ENCODE peak calls at places on chromosomes 13 and 19, in nine cellular contexts. C, O, R, L, I, K, E, J and V are unnamed samples.

GRCh38 chr13:41075034-41075433 is 13.7 kb downstream of the WBP4 start:
- DNase-seq in C (no peak), O (no peak), R (no peak), L (no peak), I (peak), K (no peak), E (peak), J (no peak), V (no peak)

GRCh38 chr19:28839455-28839854 is 373.5 kb downstream of the UQCRFS1 start:
- DNase-seq in C (no peak), O (no peak), R (no peak), L (no peak), I (no peak), K (no peak), E (no peak), J (no peak), V (no peak)

GRCh38 chr13:113792821-113793717 is 34.0 kb downstream of the TMEM255B start:
- DNase-seq in C (no peak), O (peak), R (no peak), L (no peak), I (no peak), K (no peak), E (no peak), J (no peak), V (no peak)

GRCh38 chr13:52161193-52161646 is 1.8 kb upstream of the NEK3 start:
- DNase-seq in C (no peak), O (no peak), R (no peak), L (no peak), I (no peak), K (no peak), E (no peak), J (no peak), V (no peak)

GRCh38 chr13:107809125-107809524 is 406.2 kb downstream of the LIG4 start:
- DNase-seq in C (no peak), O (no peak), R (no peak), L (no peak), I (no peak), K (no peak), E (no peak), J (no peak), V (no peak)

GRCh38 chr13:51246411-51247298 is 24.5 kb downstream of the FAM124A start:
- DNase-seq in C (peak), O (no peak), R (no peak), L (peak), I (no peak), K (no peak), E (no peak), J (peak), V (peak)

GRCh38 chr19:37855098-37855497 is 51.3 kb downstream of the WDR87 start:
- DNase-seq in C (peak), O (no peak), R (peak), L (peak), I (no peak), K (no peak), E (peak), J (no peak), V (peak)

GRCh38 chr19:52734340-52734892 is 428 bp downstream of the ZNF611 start:
- DNase-seq in C (peak), O (no peak), R (peak), L (no peak), I (peak), K (no peak), E (peak), J (peak), V (no peak)

GRCh38 chr13:26679945-26680516 is 80.6 kb downstream of the GPR12 start:
- DNase-seq in C (no peak), O (peak), R (no peak), L (no peak), I (no peak), K (no peak), E (peak), J (no peak), V (no peak)

GRCh38 chr13:102198418-102199322 is 203.2 kb downstream of the FGF14 start:
- DNase-seq in C (no peak), O (no peak), R (no peak), L (no peak), I (no peak), K (no peak), E (peak), J (no peak), V (no peak)

GRCh38 chr13:101111894-101112293 is 304.4 kb downstream of the NALCN start:
- DNase-seq in C (no peak), O (no peak), R (no peak), L (no peak), I (no peak), K (no peak), E (no peak), J (no peak), V (no peak)

GRCh38 chr13:90447735-90448103 is 899.8 kb upstream of the MIR17HG start:
- DNase-seq in C (no peak), O (no peak), R (no peak), L (no peak), I (no peak), K (no peak), E (peak), J (no peak), V (no peak)

GRCh38 chr19:8302357-8302691 is 5.8 kb downstream of the CD320 start:
- DNase-seq in C (peak), O (peak), R (peak), L (peak), I (no peak), K (no peak), E (no peak), J (peak), V (no peak)

GRCh38 chr13:50069255-50069654 is 54.0 kb downstream of the KCNRG start:
- DNase-seq in C (no peak), O (no peak), R (no peak), L (no peak), I (no peak), K (no peak), E (no peak), J (no peak), V (no peak)

GRCh38 chr13:23987331-23987730 is 90.0 kb upstream of the C1QTNF9B start:
- DNase-seq in C (no peak), O (no peak), R (no peak), L (no peak), I (no peak), K (no peak), E (peak), J (no peak), V (no peak)

GRCh38 chr13:61664821-61665705 is 249.4 kb upstream of the PCDH20 start:
- DNase-seq in C (no peak), O (no peak), R (no peak), L (no peak), I (no peak), K (no peak), E (peak), J (no peak), V (no peak)

GRCh38 chr13:23986619-23987018 is 89.3 kb upstream of the C1QTNF9B start:
- DNase-seq in C (no peak), O (no peak), R (no peak), L (no peak), I (no peak), K (no peak), E (peak), J (no peak), V (no peak)

GRCh38 chr13:33119886-33120543 is 103.8 kb downstream of the KL start:
- DNase-seq in C (no peak), O (no peak), R (no peak), L (peak), I (no peak), K (no peak), E (peak), J (no peak), V (no peak)

GRCh38 chr19:17035842-17036424 is 9.3 kb upstream of the CPAMD8 start:
- DNase-seq in C (peak), O (no peak), R (peak), L (no peak), I (no peak), K (no peak), E (no peak), J (peak), V (no peak)

GRCh38 chr13:21668665-21669599 is 1.9 kb upstream of the FGF9 start:
- DNase-seq in C (no peak), O (peak), R (peak), L (no peak), I (peak), K (no peak), E (peak), J (peak), V (no peak)

GRCh38 chr13:111954681-111955411 is 112.1 kb upstream of the SOX1 start:
- DNase-seq in C (no peak), O (no peak), R (peak), L (no peak), I (no peak), K (no peak), E (no peak), J (no peak), V (no peak)

GRCh38 chr19:54905908-54906511 is at the start of gene NCR1:
- DNase-seq in C (no peak), O (no peak), R (no peak), L (no peak), I (peak), K (no peak), E (no peak), J (no peak), V (no peak)

GRCh38 chr13:20362642-20363041 is 130.5 kb upstream of the GJB6 start:
- DNase-seq in C (no peak), O (no peak), R (no peak), L (no peak), I (no peak), K (no peak), E (no peak), J (no peak), V (no peak)

GRCh38 chr19:41218615-41219507 is at the start of gene AXL:
- DNase-seq in C (peak), O (peak), R (peak), L (peak), I (no peak), K (peak), E (peak), J (peak), V (peak)

GRCh38 chr13:71801781-71802180 is 65.2 kb downstream of the DACH1 start:
- DNase-seq in C (no peak), O (no peak), R (no peak), L (no peak), I (no peak), K (no peak), E (no peak), J (no peak), V (no peak)

GRCh38 chr13:106486287-106486686 is 49.2 kb downstream of the EFNB2 start:
- DNase-seq in C (no peak), O (no peak), R (no peak), L (no peak), I (no peak), K (no peak), E (no peak), J (no peak), V (no peak)

GRCh38 chr13:106484755-106485193 is 50.7 kb downstream of the EFNB2 start:
- DNase-seq in C (no peak), O (peak), R (no peak), L (no peak), I (no peak), K (no peak), E (peak), J (peak), V (no peak)

GRCh38 chr13:106480511-106480910 is 55.0 kb downstream of the EFNB2 start:
- DNase-seq in C (no peak), O (no peak), R (no peak), L (no peak), I (no peak), K (no peak), E (no peak), J (no peak), V (no peak)

GRCh38 chr13:106481919-106482318 is 53.5 kb downstream of the EFNB2 start:
- DNase-seq in C (no peak), O (no peak), R (no peak), L (no peak), I (no peak), K (no peak), E (no peak), J (no peak), V (no peak)

GRCh38 chr13:106484084-106484754 is 51.2 kb downstream of the EFNB2 start:
- DNase-seq in C (no peak), O (no peak), R (no peak), L (no peak), I (no peak), K (no peak), E (peak), J (no peak), V (no peak)
- H3K27ac ChIP-seq in C (peak), O (peak), R (peak), L (no peak), I (no peak), K (no peak), E (no peak), J (peak), V (no peak)

GRCh38 chr19:1856345-1856697 is 7.1 kb downstream of the KLF16 start:
- DNase-seq in C (no peak), O (no peak), R (no peak), L (no peak), I (no peak), K (no peak), E (no peak), J (no peak), V (no peak)
- H3K27ac ChIP-seq in C (peak), O (peak), R (peak), L (peak), I (peak), K (no peak), E (peak), J (peak), V (peak)

DNA sequence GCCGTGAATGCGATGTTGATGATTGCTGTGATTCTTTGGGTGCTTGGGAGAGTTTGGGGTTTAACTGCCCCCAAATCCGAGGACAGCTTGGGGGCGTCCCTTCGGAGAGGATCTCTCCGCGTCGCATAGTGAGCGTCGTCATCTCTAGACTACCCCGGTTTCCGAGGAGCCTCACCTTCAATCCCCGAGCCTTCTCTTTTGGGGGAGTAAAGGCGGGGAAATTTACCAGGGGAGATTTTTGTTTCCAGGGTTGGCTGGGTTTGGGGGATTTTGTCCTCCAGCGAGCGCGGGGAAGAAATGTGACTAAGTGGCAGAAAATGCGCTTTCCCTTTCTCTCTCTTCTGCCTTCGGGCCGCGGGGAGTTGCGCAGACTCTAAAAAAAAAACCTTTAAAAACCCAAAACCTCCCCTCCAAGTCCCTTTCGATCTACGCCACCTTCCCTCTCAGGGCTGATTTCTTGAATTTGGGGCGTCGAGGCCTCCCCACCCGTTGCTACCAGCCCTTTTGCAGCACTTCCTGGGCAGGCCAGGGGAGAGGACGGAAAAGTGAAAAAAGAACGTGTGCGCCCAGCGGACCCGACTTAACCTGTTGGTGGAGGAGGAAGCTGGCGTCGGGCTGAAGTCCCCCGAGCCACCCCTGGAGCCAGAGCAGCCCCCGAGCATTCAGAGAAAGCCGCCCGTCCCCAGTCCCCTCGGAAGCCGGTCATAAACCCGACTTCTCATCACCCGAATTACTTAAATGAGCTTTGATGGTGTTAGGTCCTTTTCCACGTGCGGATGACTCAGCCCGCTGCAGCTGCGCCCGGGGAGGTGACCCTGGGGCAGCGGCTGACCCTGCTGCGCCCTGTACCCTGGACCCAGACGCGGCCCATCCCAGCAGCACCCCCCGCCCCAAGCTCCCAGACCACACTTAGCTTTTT is 17.7 kb downstream of the NFIX start:
- DNase-seq in C (peak), O (peak), R (peak), L (no peak), I (peak), K (no peak), E (peak), J (peak), V (no peak)
- H3K27ac ChIP-seq in C (peak), O (peak), R (peak), L (peak), I (no peak), K (no peak), E (peak), J (peak), V (peak)

GRCh38 chr19:46081928-46082727 is 41.3 kb upstream of the IGFL4 start:
- DNase-seq in C (no peak), O (no peak), R (no peak), L (no peak), I (no peak), K (peak), E (peak), J (no peak), V (no peak)
- H3K27ac ChIP-seq in C (no peak), O (no peak), R (no peak), L (no peak), I (no peak), K (no peak), E (no peak), J (no peak), V (no peak)

GRCh38 chr13:43864921-43865320 is 14.6 kb downstream of the CCDC122 start:
- DNase-seq in C (no peak), O (no peak), R (no peak), L (no peak), I (no peak), K (no peak), E (no peak), J (no peak), V (no peak)

GRCh38 chr13:43861863-43862262 is 17.7 kb downstream of the CCDC122 start:
- DNase-seq in C (no peak), O (no peak), R (no peak), L (no peak), I (no peak), K (no peak), E (no peak), J (no peak), V (no peak)

DNA sequence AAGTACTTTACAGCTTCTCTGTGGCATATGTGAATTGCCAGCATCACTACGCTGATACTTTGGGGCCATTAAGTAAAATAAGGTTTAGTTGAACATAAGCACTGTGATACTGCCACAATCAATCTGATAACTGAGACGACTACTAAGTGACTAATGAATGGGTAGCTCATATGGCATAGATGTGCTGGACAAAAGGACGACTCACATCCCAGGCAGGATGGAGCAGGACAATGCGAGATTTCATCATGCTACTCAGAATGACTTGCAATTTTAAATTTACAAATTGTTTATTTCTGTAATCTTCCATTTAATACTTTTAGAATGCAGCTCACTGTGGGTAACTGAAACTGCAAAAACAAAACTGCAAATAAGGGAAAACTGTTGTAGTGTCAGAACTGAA is 13.6 kb downstream of the CCDC122 start:
- DNase-seq in C (no peak), O (no peak), R (no peak), L (no peak), I (no peak), K (no peak), E (peak), J (no peak), V (no peak)
- H3K27ac ChIP-seq in C (no peak), O (no peak), R (no peak), L (no peak), I (no peak), K (no peak), E (peak), J (no peak), V (peak)

GRCh38 chr19:4781851-4782250 is 9.7 kb upstream of the FEM1A start:
- DNase-seq in C (no peak), O (no peak), R (no peak), L (no peak), I (no peak), K (no peak), E (no peak), J (no peak), V (no peak)
- H3K27ac ChIP-seq in C (no peak), O (no peak), R (no peak), L (no peak), I (no peak), K (no peak), E (no peak), J (no peak), V (no peak)

GRCh38 chr19:10763828-10764339 is 46.0 kb downstream of the DNM2 start:
- DNase-seq in C (no peak), O (no peak), R (no peak), L (no peak), I (no peak), K (no peak), E (no peak), J (no peak), V (no peak)
- H3K27ac ChIP-seq in C (peak), O (no peak), R (peak), L (peak), I (no peak), K (no peak), E (no peak), J (no peak), V (no peak)